ENCODE peak calls at places on chromosomes 1 and 21, in four cellular contexts. G is psoas muscle; U is mesenchymal stem cell; Y is CD8-positive, alpha-beta memory T cell. S is an unnamed sample.
A peak's percentile ranks its signal among the peaks of the same experiment; 100 is the strongest.

GRCh38 chr1:3506943-3507342 is 52.5 kb downstream of the ARHGEF16 start:
- DNase-seq in G (no peak), U (no peak), Y (no peak), S (no peak)

GRCh38 chr1:86841120-86841519 is 72.8 kb downstream of the SELENOF start:
- DNase-seq in G (no peak), U (no peak), Y (no peak), S (peak; percentile 57)

GRCh38 chr21:41426656-41427311 is 745 bp downstream of the MX1 start:
- DNase-seq in G (no peak), U (no peak), Y (no peak), S (no peak)

GRCh38 chr1:160070243-160071163 is 543 bp upstream of the KCNJ10 start:
- DNase-seq in G (peak; percentile 84), U (peak; percentile 75), Y (peak; percentile 61), S (peak; percentile 84)

GRCh38 chr21:33640697-33641338 is 723 bp downstream of the CRYZL1 start:
- DNase-seq in G (no peak), U (peak; percentile 53), Y (no peak), S (peak; percentile 71)

GRCh38 chr21:15820327-15820726 is 90.5 kb downstream of the USP25 start:
- DNase-seq in G (no peak), U (no peak), Y (no peak), S (no peak)

GRCh38 chr1:61132176-61133047 is 50.1 kb downstream of the NFIA start:
- DNase-seq in G (no peak), U (no peak), Y (no peak), S (peak; percentile 4)

GRCh38 chr1:90579212-90579802 is 137.8 kb downstream of the BARHL2 start:
- DNase-seq in G (no peak), U (peak; percentile 33), Y (no peak), S (peak; percentile 61)

GRCh38 chr1:66642992-66643391 is 109.0 kb downstream of the SGIP1 start:
- DNase-seq in G (no peak), U (no peak), Y (no peak), S (peak; percentile 62)

GRCh38 chr1:34013958-34014737 is 150.3 kb downstream of the HMGB4 start:
- DNase-seq in G (no peak), U (no peak), Y (no peak), S (peak; percentile 61)

GRCh38 chr1:1001631-1002300 is 1.9 kb upstream of the HES4 start:
- DNase-seq in G (peak; percentile 88), U (peak; percentile 79), Y (peak; percentile 62), S (peak; percentile 77)

GRCh38 chr1:178702141-178702540 is 22.9 kb upstream of the RALGPS2 start:
- DNase-seq in G (no peak), U (peak; percentile 27), Y (no peak), S (peak; percentile 77)

GRCh38 chr1:76872944-76873343 is 5.7 kb downstream of the ST6GALNAC5 start:
- DNase-seq in G (no peak), U (no peak), Y (no peak), S (no peak)

GRCh38 chr1:19608232-19608631 is 35.9 kb upstream of the NBL1 start:
- DNase-seq in G (no peak), U (no peak), Y (no peak), S (no peak)

GRCh38 chr1:210496063-210496462 is 167.4 kb downstream of the HHAT start:
- DNase-seq in G (no peak), U (no peak), Y (no peak), S (peak; percentile 84)

GRCh38 chr1:209409786-209410185 is 173.7 kb upstream of the CAMK1G start:
- DNase-seq in G (no peak), U (peak; percentile 79), Y (no peak), S (peak; percentile 75)

GRCh38 chr1:26239936-26240335 is 5.9 kb downstream of the CEP85 start:
- DNase-seq in G (no peak), U (no peak), Y (no peak), S (peak; percentile 58)

GRCh38 chr1:94599090-94599813 is 57.7 kb upstream of the F3 start:
- DNase-seq in G (no peak), U (peak; percentile 73), Y (no peak), S (peak; percentile 31)

GRCh38 chr1:213623103-213623581 is 364.6 kb upstream of the PROX1 start:
- DNase-seq in G (no peak), U (no peak), Y (no peak), S (peak; percentile 5)

GRCh38 chr1:147052677-147053076 is 114.6 kb downstream of the NBPF12 start:
- DNase-seq in G (no peak), U (no peak), Y (no peak), S (no peak)

GRCh38 chr1:25711555-25712298 is 88.3 kb upstream of the SELENON start:
- DNase-seq in G (no peak), U (peak; percentile 62), Y (no peak), S (peak; percentile 46)

GRCh38 chr1:167168424-167168823 is 52.3 kb upstream of the POU2F1 start:
- DNase-seq in G (no peak), U (no peak), Y (no peak), S (no peak)

GRCh38 chr1:167165219-167165618 is 55.5 kb upstream of the POU2F1 start:
- DNase-seq in G (no peak), U (no peak), Y (no peak), S (no peak)

GRCh38 chr1:167166703-167167100 is 54.0 kb upstream of the POU2F1 start:
- DNase-seq in G (no peak), U (peak; percentile 46), Y (no peak), S (no peak)

GRCh38 chr1:167169642-167170041 is 51.0 kb upstream of the POU2F1 start:
- DNase-seq in G (no peak), U (no peak), Y (no peak), S (no peak)

DNA sequence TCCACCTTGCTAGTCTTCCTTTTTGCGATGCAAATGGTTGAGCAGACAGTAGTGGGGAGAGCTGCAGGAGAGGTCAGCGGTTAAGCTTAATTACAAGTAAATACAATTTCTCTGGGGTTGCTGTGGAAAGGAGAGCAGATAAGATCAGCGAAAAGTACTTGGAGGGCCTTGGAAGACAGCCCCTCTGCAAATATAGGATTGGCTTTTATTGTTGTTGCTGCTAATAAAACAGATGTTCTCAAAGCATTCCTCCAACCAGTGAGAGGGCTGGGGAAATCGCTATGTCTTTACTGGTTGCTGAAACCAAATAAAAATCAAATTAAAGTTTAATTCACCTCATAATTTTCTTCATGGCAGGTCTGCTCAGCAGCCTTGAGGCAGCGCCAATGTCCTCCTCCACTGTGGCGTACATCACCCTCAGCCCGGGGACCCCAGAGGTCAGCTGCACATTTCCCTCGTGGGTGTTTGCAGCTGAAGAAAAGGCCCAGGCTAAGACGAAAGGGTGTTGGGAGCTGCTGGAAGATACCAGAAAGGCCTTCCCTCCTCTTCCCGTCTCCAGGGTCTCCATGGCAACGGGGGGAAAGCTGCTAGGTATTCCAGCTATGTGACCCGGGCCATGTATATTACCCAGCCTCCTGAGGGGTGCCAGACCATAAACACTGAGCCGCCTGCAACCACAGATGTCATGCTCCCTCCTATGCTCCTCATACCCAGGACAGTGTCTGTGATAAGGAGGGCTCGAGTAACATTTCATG is 54.6 kb upstream of the POU2F1 start:
- DNase-seq in G (no peak), U (peak; percentile 73), Y (no peak), S (no peak)
- H3K4me1 ChIP-seq in G (no peaks in the 10 kb centered on the region), U (peaks cover 11% of the 10 kb centered on the region), Y (peaks cover 4% of the 10 kb centered on the region), S (no peaks in the 10 kb centered on the region)

DNA sequence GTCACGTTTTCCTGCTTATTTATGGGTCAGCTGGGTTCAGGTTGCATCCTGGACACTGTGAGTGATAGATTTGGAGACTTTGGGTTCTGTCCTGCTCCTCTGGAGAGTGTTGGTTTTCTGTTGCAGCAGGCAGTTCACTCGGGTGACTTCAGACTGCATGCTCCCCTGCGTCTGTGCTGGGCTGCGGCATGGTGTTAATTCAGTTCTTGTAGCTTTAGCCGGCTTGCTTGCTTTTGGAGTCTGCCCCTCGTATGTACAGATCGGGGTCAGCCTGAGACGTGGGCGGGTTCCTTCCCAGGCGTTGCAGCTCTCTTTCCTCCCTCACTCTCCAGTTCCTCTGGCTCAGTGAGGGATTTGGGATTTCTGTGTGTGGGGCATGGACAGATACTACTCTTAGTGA is 38.0 kb downstream of the PCNT start:
- DNase-seq in G (peak; percentile 49), U (no peak), Y (no peak), S (no peak)
- H3K36me3 ChIP-seq in G (peaks cover 93% of the 10 kb centered on the region), U (peaks cover 58% of the 10 kb centered on the region), Y (peaks cover 22% of the 10 kb centered on the region), S (peaks cover 14% of the 10 kb centered on the region)

DNA sequence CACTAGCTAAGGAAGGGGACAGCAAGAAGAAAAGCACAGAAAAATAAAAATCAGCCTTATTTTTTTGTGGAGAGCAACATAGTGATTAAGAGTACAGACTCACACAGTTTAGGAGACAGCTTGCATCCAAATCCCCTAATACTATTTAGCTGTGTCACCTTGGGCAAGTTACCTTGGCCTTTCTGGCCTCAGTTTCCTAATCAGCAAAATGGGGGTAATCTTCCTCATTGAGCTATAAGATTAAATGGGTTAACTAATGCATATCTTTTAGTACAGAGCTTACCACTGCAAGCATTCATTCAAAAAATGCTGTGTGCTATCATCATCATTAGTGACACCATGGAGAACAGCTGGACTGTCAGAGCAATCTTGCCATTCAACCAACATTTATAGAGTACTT is 77.7 kb downstream of the CD46 start:
- DNase-seq in G (no peak), U (no peak), Y (no peak), S (no peak)
- H3K27ac ChIP-seq in G (peak overlapping the region; percentile 100), U (no peak overlapping the region), Y (no peak overlapping the region), S (no peak overlapping the region)

GRCh38 chr1:35557611-35558373 is at the start of gene NCDN:
- DNase-seq in G (peak; percentile 98), U (peak; percentile 98), Y (peak; percentile 93), S (peak; percentile 99)

GRCh38 chr1:35555212-35555584 is 2.0 kb downstream of the KIAA0319L start:
- DNase-seq in G (no peak), U (no peak), Y (no peak), S (peak; percentile 68)

GRCh38 chr1:35555601-35556477 is 1.4 kb downstream of the KIAA0319L start:
- DNase-seq in G (no peak), U (no peak), Y (no peak), S (peak; percentile 94)

GRCh38 chr1:35557118-35557610 is at the start of gene KIAA0319L:
- DNase-seq in G (peak; percentile 94), U (no peak), Y (no peak), S (peak; percentile 90)

GRCh38 chr1:35556494-35557117 is 597 bp downstream of the KIAA0319L start:
- DNase-seq in G (no peak), U (no peak), Y (no peak), S (no peak)
- H3K4me1 ChIP-seq in G (peaks cover 49% of the 10 kb centered on the region), U (peaks cover 25% of the 10 kb centered on the region), Y (peaks cover 31% of the 10 kb centered on the region), S (peaks cover 25% of the 10 kb centered on the region)

GRCh38 chr1:156559797-156560112 is 12.6 kb downstream of the IQGAP3 start:
- DNase-seq in G (no peak), U (no peak), Y (no peak), S (no peak)
- H3K36me3 ChIP-seq in G (no peaks in the 10 kb centered on the region), U (peaks cover 23% of the 10 kb centered on the region), Y (no peaks in the 10 kb centered on the region), S (no peaks in the 10 kb centered on the region)

DNA sequence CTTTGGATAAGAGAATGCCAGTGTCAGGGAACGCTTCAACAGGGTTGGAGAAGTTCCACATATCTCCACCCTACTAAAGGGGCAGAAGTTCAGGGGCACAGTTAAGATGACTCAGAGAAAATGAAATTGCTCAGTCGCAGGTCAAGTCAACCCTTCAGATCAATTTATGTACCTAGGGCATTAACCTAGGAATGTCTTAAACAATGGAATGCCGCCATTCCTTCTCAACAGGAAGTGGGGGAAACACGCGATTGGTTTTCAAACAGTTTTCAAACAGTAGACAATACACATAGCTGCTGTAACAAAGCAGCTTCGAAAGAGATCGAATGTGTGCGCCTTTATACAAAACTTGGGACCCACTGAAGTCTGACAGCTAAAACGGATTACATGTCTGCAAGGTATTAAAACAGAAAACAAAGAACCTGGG is 899 bp downstream of the SLC25A24 start:
- DNase-seq in G (no peak), U (peak; percentile 52), Y (no peak), S (peak; percentile 62)
- H3K27ac ChIP-seq in G (peak overlapping the region; percentile 91), U (peak overlapping the region; percentile 78), Y (peak overlapping the region; percentile 68), S (peak overlapping the region; percentile 77)

S was measured in GM23248.